ENCODE peak calls at places on chromosome 7, in ten cellular contexts. K is breast epithelium; Q is heart right ventricle; Z is iPS DF 6.9; G is spleen; J is endothelial cell of umbilical vein; F is hepatocyte; X is GM23248; U is CD8-positive, alpha-beta memory T cell; A is tibial artery. V is an unnamed sample.
A peak's percentile ranks its signal among the peaks of the same experiment; 100 is the strongest.

GRCh38 chr7:155356323-155357105 is 58.8 kb downstream of the INSIG1 start:
- DNase-seq in K (no peak), Q (no peak), Z (no peak), G (peak; percentile 49), J (peak; percentile 30), F (peak; percentile 58), X (peak; percentile 26), U (no peak), A (peak; percentile 48), V (no peak)

GRCh38 chr7:42144253-42145002 is 92.6 kb downstream of the GLI3 start:
- DNase-seq in K (no peak), Q (no peak), Z (no peak), G (no peak), J (peak; percentile 33), F (no peak), X (peak; percentile 63), U (no peak), A (no peak), V (peak; percentile 58)

GRCh38 chr7:155002411-155003214 is at the start of gene PAXIP1:
- DNase-seq in K (no peak), Q (peak; percentile 55), Z (no peak), G (peak; percentile 92), J (peak; percentile 37), F (peak; percentile 88), X (peak; percentile 64), U (peak; percentile 56), A (peak; percentile 66), V (peak; percentile 3)

GRCh38 chr7:133408212-133408611 is 155.3 kb downstream of the EXOC4 start:
- DNase-seq in K (no peak), Q (no peak), Z (no peak), G (no peak), J (no peak), F (no peak), X (no peak), U (no peak), A (no peak), V (no peak)

GRCh38 chr7:147245274-147245673 is 1128.7 kb downstream of the CNTNAP2 start:
- DNase-seq in K (no peak), Q (no peak), Z (peak; percentile 47), G (no peak), J (no peak), F (peak; percentile 64), X (peak; percentile 33), U (no peak), A (no peak), V (no peak)

GRCh38 chr7:21159506-21159905 is 268.4 kb upstream of the SP4 start:
- DNase-seq in K (no peak), Q (no peak), Z (no peak), G (no peak), J (no peak), F (no peak), X (no peak), U (no peak), A (no peak), V (no peak)

GRCh38 chr7:69196593-69196992 is 401.7 kb upstream of the AUTS2 start:
- DNase-seq in K (no peak), Q (no peak), Z (no peak), G (no peak), J (no peak), F (no peak), X (no peak), U (no peak), A (no peak), V (no peak)

GRCh38 chr7:826230-826905 is 5.9 kb upstream of the SUN1 start:
- DNase-seq in K (no peak), Q (no peak), Z (no peak), G (peak; percentile 76), J (no peak), F (no peak), X (peak; percentile 54), U (no peak), A (no peak), V (no peak)

GRCh38 chr7:99218406-99219184 is 10.7 kb upstream of the KPNA7 start:
- DNase-seq in K (no peak), Q (no peak), Z (no peak), G (peak; percentile 58), J (no peak), F (no peak), X (no peak), U (no peak), A (no peak), V (no peak)

GRCh38 chr7:25851332-25852248 is 300.4 kb upstream of the NFE2L3 start:
- DNase-seq in K (peak; percentile 73), Q (peak; percentile 81), Z (no peak), G (peak; percentile 87), J (peak; percentile 79), F (peak; percentile 94), X (peak; percentile 91), U (no peak), A (peak; percentile 95), V (peak; percentile 26)

DNA sequence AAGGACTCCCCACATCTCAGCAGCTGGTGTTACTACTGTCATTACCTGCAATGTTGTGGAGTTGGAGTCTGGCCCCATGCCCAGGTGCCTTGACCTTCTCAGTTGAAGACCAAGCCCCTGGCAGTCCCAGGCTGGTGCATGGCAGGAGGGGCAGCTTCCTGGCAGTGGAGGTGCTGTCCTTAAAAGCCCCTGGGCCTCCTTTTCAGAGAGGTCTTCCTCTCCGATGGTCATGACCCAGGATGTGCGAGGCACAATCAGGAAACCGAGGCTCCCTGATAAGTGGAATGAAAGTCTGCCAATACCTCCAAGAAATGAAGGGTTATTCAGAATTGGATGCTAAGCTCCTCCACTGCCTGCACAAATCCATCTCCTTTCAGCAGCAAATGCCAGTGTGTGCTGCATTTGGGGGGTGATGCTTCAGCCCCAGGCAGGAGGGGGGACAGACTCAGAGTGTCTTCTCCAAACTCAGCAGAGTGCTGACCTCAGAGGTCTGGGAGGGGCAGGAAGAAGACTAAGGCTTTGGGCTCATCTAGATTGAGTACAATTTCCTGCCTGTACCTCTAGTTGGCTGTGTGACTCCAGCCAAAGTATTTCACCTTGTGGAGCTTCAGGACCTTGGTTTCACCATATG is 97.0 kb upstream of the DDC start:
- DNase-seq in K (no peak), Q (no peak), Z (no peak), G (no peak), J (no peak), F (no peak), X (peak; percentile 31), U (no peak), A (no peak), V (no peak)
- H3K4me1 ChIP-seq in K (peaks cover 5% of the 10 kb centered on the region), Q (peaks cover 87% of the 10 kb centered on the region), Z (no peaks in the 10 kb centered on the region), G (peaks cover 95% of the 10 kb centered on the region), J (peaks cover 43% of the 10 kb centered on the region), F (no peaks in the 10 kb centered on the region), X (peaks cover 24% of the 10 kb centered on the region), U (peaks cover 57% of the 10 kb centered on the region), A (peaks cover 75% of the 10 kb centered on the region), V (peaks cover 26% of the 10 kb centered on the region)

DNA sequence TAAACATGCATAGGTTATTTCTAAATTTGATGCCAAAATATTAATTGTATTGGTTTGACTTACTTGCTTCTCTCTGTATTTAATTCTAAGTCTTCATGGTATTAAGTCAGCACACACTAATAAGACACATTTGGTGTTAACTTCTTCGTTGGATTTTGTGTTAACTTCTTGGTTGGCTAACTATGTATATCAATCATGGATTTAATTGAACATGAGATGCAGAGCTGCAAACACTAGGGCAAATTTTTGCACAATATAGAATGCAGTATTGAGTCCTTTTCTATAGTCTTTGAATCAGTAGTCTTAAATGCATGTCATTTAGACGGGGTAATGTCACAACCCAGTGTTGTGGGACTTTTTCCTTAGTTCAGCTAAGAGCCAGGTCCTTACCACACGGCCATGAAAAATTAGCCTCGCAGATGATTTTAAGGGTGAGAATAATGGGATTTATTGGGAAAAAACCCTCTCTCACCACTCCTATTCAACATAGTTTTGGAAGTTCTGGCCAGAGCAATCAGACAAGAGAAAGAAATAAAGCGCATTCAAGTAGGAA is 142.9 kb upstream of the TRIM24 start:
- DNase-seq in K (no peak), Q (no peak), Z (no peak), G (no peak), J (no peak), F (no peak), X (no peak), U (no peak), A (no peak), V (no peak)
- H3K4me3 ChIP-seq in K (no peak overlapping the region), Q (no peak overlapping the region), Z (no peak overlapping the region), G (no peak overlapping the region), J (no peak overlapping the region), F (no peak overlapping the region), X (no peak overlapping the region), U (no peak overlapping the region), A (no peak overlapping the region), V (no peak overlapping the region)

DNA sequence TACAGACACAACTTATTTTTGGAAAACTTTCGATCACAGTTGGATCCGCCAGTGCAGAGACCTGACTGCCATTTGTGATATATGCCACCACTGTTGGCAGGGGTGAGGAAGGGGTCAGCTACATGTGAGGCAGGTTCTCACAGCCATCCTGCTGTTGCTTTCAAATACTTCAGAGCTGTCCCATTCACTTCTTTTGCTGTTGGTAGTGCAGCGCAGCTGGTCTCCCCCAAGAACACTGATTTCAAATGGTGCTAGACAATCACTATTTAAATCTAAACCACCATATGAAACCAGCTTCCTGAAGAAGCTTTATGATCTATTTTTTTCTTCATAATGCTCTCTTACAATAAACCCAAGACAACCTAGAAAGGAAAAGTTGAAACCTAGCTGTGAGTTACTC is 143.2 kb upstream of the KLF14 start:
- DNase-seq in K (no peak), Q (no peak), Z (no peak), G (no peak), J (no peak), F (no peak), X (no peak), U (no peak), A (no peak), V (no peak)
- H3K4me1 ChIP-seq in K (no peaks in the 10 kb centered on the region), Q (peaks cover 31% of the 10 kb centered on the region), Z (no peaks in the 10 kb centered on the region), G (peaks cover 65% of the 10 kb centered on the region), J (peaks cover 12% of the 10 kb centered on the region), F (no peaks in the 10 kb centered on the region), X (peaks cover 74% of the 10 kb centered on the region), U (peaks cover 13% of the 10 kb centered on the region), A (peaks cover 27% of the 10 kb centered on the region), V (peaks cover 9% of the 10 kb centered on the region)

GRCh38 chr7:16651391-16652254 is 5.6 kb downstream of the BZW2 start:
- DNase-seq in K (no peak), Q (no peak), Z (no peak), G (no peak), J (peak; percentile 76), F (no peak), X (no peak), U (no peak), A (no peak), V (peak; percentile 65)

GRCh38 chr7:16650266-16650665 is 4.3 kb downstream of the BZW2 start:
- DNase-seq in K (no peak), Q (no peak), Z (no peak), G (no peak), J (no peak), F (no peak), X (no peak), U (no peak), A (no peak), V (no peak)

GRCh38 chr7:16649196-16649595 is 3.2 kb downstream of the BZW2 start:
- DNase-seq in K (no peak), Q (no peak), Z (no peak), G (no peak), J (peak; percentile 81), F (no peak), X (peak; percentile 29), U (no peak), A (no peak), V (peak; percentile 60)

GRCh38 chr7:16652888-16653287 is 6.9 kb downstream of the BZW2 start:
- DNase-seq in K (peak; percentile 63), Q (no peak), Z (no peak), G (no peak), J (no peak), F (no peak), X (no peak), U (no peak), A (no peak), V (no peak)

DNA sequence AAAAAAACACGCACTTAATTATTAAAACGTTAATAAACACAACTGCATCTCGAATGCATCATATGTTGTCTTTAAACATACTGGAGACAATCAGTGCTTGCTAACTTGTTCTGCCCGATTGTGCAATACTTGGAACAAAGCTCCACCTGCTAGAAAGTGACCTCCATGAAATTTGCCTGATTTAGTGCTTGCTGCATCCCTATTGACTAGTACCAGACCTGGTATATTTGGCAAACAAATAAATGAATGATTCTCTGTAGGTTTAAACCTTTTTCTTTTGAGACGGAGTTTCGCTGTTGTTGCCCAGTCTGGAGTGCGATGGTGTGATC is 6.2 kb downstream of the BZW2 start:
- DNase-seq in K (no peak), Q (no peak), Z (no peak), G (no peak), J (no peak), F (no peak), X (no peak), U (no peak), A (no peak), V (no peak)
- H3K4me3 ChIP-seq in K (no peak overlapping the region), Q (no peak overlapping the region), Z (no peak overlapping the region), G (no peak overlapping the region), J (no peak overlapping the region), F (no peak overlapping the region), X (no peak overlapping the region), U (no peak overlapping the region), A (no peak overlapping the region), V (no peak overlapping the region)